ENCODE peak calls at places on chromosomes 1 and 21, in six cellular contexts. A is colonic mucosa, E is tibial nerve, Z is fibroblast of lung, B is cardiac muscle cell, J is RWPE1. L is an unnamed sample.

GRCh38 chr1:115158181-115158580 is 68.9 kb upstream of the TSPAN2 start:
- DNase-seq in J (peak; percentile 77), Z (peak; percentile 71), E (peak; percentile 23), A (no peak), B (no peak), L (no peak)

GRCh38 chr1:180951881-180952656 is 39.4 kb downstream of the KIAA1614 start:
- DNase-seq in J (no peak), B (no peak), Z (no peak), E (no peak), A (no peak), L (no peak)

GRCh38 chr1:36968730-36969129 is 65.6 kb downstream of the GRIK3 start:
- DNase-seq in B (no peak), E (no peak), Z (no peak), A (no peak), J (no peak), L (no peak)

GRCh38 chr1:192544983-192545393 is 30.6 kb upstream of the RGS1 start:
- DNase-seq in E (no peak), J (peak; percentile 30), B (no peak), A (no peak), Z (peak; percentile 93), L (no peak)

GRCh38 chr1:28718601-28719331 is 18.0 kb upstream of the YTHDF2 start:
- DNase-seq in B (no peak), Z (peak; percentile 64), A (no peak), E (no peak), J (no peak), L (no peak)

GRCh38 chr1:186985889-186986491 is 157.2 kb downstream of the PLA2G4A start:
- DNase-seq in A (no peak), J (peak; percentile 48), B (peak; percentile 58), Z (peak; percentile 53), E (peak; percentile 54), L (peak; percentile 15)

GRCh38 chr1:170729608-170730378 is 65.9 kb downstream of the PRRX1 start:
- DNase-seq in A (no peak), E (no peak), B (no peak), J (no peak), Z (peak; percentile 53), L (no peak)

GRCh38 chr1:164423136-164423535 is 135.8 kb upstream of the PBX1 start:
- DNase-seq in Z (peak; percentile 63), E (no peak), B (no peak), J (no peak), A (no peak), L (no peak)

GRCh38 chr1:203158423-203158822 is 17.2 kb downstream of the MYBPH start:
- DNase-seq in A (no peak), E (no peak), J (no peak), Z (no peak), B (no peak), L (no peak)

GRCh38 chr1:172777767-172778166 is 118.9 kb downstream of the FASLG start:
- DNase-seq in J (no peak), B (no peak), E (no peak), Z (no peak), A (no peak), L (no peak)

GRCh38 chr21:41651396-41651795 is 115.5 kb downstream of the RIPK4 start:
- DNase-seq in J (no peak), A (no peak), E (no peak), B (no peak), Z (no peak), L (no peak)

GRCh38 chr1:2199042-2199810 is 4.7 kb upstream of the FAAP20 start:
- DNase-seq in Z (peak; percentile 89), A (peak; percentile 95), E (peak; percentile 86), J (peak; percentile 68), B (peak; percentile 85), L (peak; percentile 69)

GRCh38 chr1:6914646-6915178 is 129.5 kb downstream of the CAMTA1 start:
- DNase-seq in A (no peak), Z (no peak), J (no peak), E (no peak), B (no peak), L (no peak)

GRCh38 chr1:91555821-91556531 is 55.3 kb downstream of the CDC7 start:
- DNase-seq in E (no peak), A (no peak), J (no peak), Z (peak; percentile 88), B (no peak), L (no peak)

GRCh38 chr1:177315270-177315669 is 144.5 kb downstream of the BRINP2 start:
- DNase-seq in E (no peak), J (peak; percentile 66), B (no peak), A (no peak), Z (peak; percentile 7), L (no peak)

GRCh38 chr1:181128592-181129497 is 40.3 kb downstream of the IER5 start:
- DNase-seq in J (no peak), Z (no peak), E (no peak), A (no peak), B (no peak), L (no peak)

GRCh38 chr1:240004086-240004749 is 87.5 kb upstream of the FMN2 start:
- DNase-seq in B (peak; percentile 16), Z (no peak), A (no peak), E (no peak), J (peak; percentile 16), L (peak; percentile 28)

GRCh38 chr1:190353538-190354101 is 124.0 kb downstream of the BRINP3 start:
- DNase-seq in E (no peak), A (no peak), Z (peak; percentile 16), B (no peak), J (no peak), L (no peak)

GRCh38 chr1:41045740-41046139 is 24.2 kb upstream of the SLFNL1 start:
- DNase-seq in A (peak; percentile 68), B (no peak), Z (peak; percentile 83), E (peak; percentile 70), J (peak; percentile 87), L (no peak)

GRCh38 chr1:38000529-38001453 is 4.5 kb downstream of the FHL3 start:
- DNase-seq in Z (peak; percentile 92), B (no peak), E (peak; percentile 43), A (no peak), J (peak; percentile 55), L (no peak)

GRCh38 chr1:154423303-154423987 is 18.3 kb downstream of the IL6R start:
- DNase-seq in E (no peak), Z (peak; percentile 79), A (no peak), J (peak; percentile 57), B (no peak), L (no peak)

GRCh38 chr1:25875856-25876692 is 566 bp upstream of the PAQR7 start:
- DNase-seq in B (peak; percentile 79), A (no peak), J (peak; percentile 39), E (no peak), Z (no peak), L (no peak)

DNA sequence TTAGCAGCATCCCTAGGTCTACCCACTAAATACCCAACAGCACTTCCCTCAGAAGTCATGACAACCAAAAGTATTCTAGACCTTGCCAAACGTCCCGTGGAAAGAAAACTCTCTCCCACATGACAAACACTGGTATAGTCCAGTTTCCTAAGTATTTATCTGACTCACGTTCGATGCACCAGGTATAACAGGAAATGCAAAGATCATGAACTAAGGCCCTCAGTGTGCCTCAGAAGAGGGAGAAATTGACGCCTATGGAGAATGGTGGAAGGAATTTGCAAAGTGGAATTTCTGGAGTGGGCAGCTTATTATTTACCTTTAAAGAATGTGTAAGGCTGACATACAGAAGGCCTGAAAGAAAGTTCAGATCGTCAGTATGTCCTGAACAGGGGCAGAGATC is 523.6 kb upstream of the DAB1 start:
- DNase-seq in B (no peak), A (no peak), Z (no peak), E (no peak), J (no peak), L (no peak)
- TF ChIP-seq CTCF in B (no peak), A (no peak), Z (no peak), E (no peak), J (no peak), L (no peak)

GRCh38 chr1:53979712-53980450 is 33.7 kb downstream of the LRRC42 start:
- DNase-seq in E (no peak), A (no peak), Z (no peak), B (no peak), J (no peak), L (peak; percentile 16)
- TF ChIP-seq CTCF in E (no peak), A (no peak), Z (no peak), B (no peak), J (no peak), L (no peak)

DNA sequence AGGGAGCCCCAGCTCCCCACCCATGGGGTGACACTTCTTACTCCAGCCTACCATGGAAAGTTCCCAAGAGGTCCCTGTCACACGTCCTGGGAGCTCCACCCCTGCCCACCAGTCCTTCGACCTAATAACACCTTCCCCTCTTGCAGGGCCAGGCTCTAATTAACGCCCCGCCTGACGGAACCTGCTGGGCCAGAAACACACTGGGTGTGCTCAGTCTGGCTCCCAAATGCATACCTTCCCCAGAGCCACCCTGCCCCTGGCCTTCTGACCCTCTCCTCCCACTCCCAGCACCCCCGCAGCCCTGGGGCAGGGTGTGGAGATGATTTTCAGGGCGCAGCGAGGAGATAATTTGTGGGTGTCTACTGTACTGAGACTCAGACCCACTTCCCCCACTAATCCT is 20.6 kb downstream of the PGLYRP3 start:
- DNase-seq in J (no peak), B (no peak), A (no peak), Z (no peak), E (no peak), L (no peak)
- TF ChIP-seq CTCF in J (no peak), B (no peak), A (no peak), Z (no peak), E (no peak), L (no peak)

DNA sequence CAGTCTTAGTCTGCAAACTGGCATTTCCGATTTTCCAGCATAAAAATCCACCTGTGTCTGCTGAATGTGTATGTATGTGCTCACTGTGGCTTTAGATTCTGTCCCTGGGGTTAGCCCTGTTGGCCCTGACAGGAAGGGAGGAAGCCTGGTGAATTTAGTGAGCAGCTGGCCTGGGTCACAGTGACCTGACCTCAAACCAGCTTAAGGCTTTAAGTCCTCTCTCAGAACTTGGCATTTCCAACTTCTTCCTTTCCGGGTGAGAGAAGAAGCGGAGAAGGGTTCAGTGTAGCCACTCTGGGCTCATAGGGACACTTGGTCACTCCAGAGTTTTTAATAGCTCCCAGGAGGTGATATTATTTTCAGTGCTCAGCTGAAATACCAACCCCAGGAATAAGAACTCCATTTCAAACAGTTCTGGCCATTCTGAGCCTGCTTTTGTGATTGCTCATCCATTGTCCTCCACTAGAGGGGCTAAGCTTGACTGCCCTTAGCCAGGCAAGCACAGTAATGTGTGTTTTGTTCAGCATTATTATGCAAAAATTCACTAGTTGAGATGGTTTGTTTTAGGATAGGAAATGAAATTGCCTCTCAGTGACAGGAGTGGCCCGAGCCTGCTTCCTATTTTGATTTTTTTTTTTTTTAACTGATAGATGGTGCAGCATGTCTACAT is 2.5 kb upstream of the OLFML3 start:
- DNase-seq in B (peak; percentile 41), E (no peak), J (peak; percentile 21), A (no peak), Z (peak; percentile 67), L (peak; percentile 37)
- TF ChIP-seq CTCF in B (peak; percentile 84), E (peak; percentile 14), J (peak; percentile 29), A (no peak), Z (peak; percentile 84), L (peak; percentile 47)

GRCh38 chr1:244788493-244789275 is 46.8 kb upstream of the COX20 start:
- DNase-seq in Z (no peak), E (no peak), J (no peak), A (no peak), B (no peak), L (no peak)
- TF ChIP-seq CTCF in Z (no peak), E (no peak), J (no peak), A (no peak), B (no peak), L (no peak)

GRCh38 chr1:63843884-63844283 is 70.1 kb downstream of the ROR1 start:
- DNase-seq in J (no peak), A (no peak), B (no peak), Z (no peak), E (no peak), L (no peak)
- TF ChIP-seq CTCF in J (no peak), A (no peak), B (no peak), Z (no peak), E (no peak), L (no peak)

GRCh38 chr1:45643978-45644377 is 20.1 kb upstream of the CCDC17 start:
- DNase-seq in E (no peak), J (no peak), Z (no peak), A (peak; percentile 54), B (no peak), L (no peak)
- TF ChIP-seq CTCF in E (no peak), J (no peak), Z (no peak), A (peak; percentile 19), B (no peak), L (no peak)